ENCODE peak calls at places on chromosomes 11 and 22, in ten cellular contexts. C is psoas muscle, I is cardiac muscle cell, V is neural progenitor cell, Q is PC-3, N is uterus, Y is lung, K is stomach, J is left ventricle myocardium inferior, G is fibroblast of mammary gland. S is an unnamed sample.

GRCh38 chr11:3826721-3827120 is 14.0 kb downstream of the RHOG start:
- DNase-seq in N (no peak), V (peak), I (no peak), G (no peak), K (no peak), J (no peak), Y (no peak), Q (no peak), C (no peak), S (no peak)

GRCh38 chr11:110279881-110280280 is 16.5 kb downstream of the RDX start:
- DNase-seq in N (no peak), Q (no peak), G (no peak), V (no peak), J (no peak), K (no peak), C (no peak), Y (no peak), I (no peak), S (no peak)

GRCh38 chr11:15645201-15645600 is 530.5 kb downstream of the INSC start:
- DNase-seq in K (no peak), Q (no peak), J (no peak), N (no peak), V (no peak), Y (no peak), G (no peak), I (no peak), C (no peak), S (no peak)

GRCh38 chr11:64566915-64567882 is 23.8 kb upstream of the SLC22A12 start:
- DNase-seq in K (no peak), J (no peak), G (no peak), I (no peak), Y (no peak), V (peak), N (no peak), Q (no peak), C (no peak), S (no peak)

GRCh38 chr22:50316114-50317065 is 8.9 kb upstream of the PLXNB2 start:
- DNase-seq in K (no peak), C (no peak), N (no peak), J (no peak), I (no peak), V (no peak), G (no peak), Y (no peak), Q (no peak), S (no peak)

GRCh38 chr22:46193898-46194310 is 43.6 kb downstream of the PPARA start:
- DNase-seq in Q (no peak), C (no peak), J (no peak), N (no peak), I (peak), G (no peak), V (no peak), Y (no peak), K (no peak), S (no peak)

GRCh38 chr22:25110846-25111578 is 88.6 kb upstream of the CRYBB3 start:
- DNase-seq in G (peak), V (peak), Y (peak), J (peak), Q (peak), C (peak), I (peak), N (peak), K (peak), S (peak)

GRCh38 chr22:28043269-28043668 is 124.2 kb upstream of the PITPNB start:
- DNase-seq in N (no peak), V (no peak), Q (no peak), G (peak), C (no peak), Y (no peak), J (no peak), I (no peak), K (no peak), S (no peak)

GRCh38 chr11:2115308-2115707 is 23.9 kb downstream of the IGF2 start:
- DNase-seq in Q (no peak), N (no peak), Y (no peak), G (no peak), K (no peak), C (no peak), I (no peak), J (no peak), V (no peak), S (no peak)
- TF ChIP-seq CTCF in Q (no peak), N (no peak), Y (no peak), G (no peak), K (no peak), C (no peak), I (no peak), J (no peak), V (no peak), S (no peak)

GRCh38 chr11:38824573-38824972 is 2226.5 kb upstream of the RAG2 start:
- DNase-seq in I (peak), G (no peak), J (no peak), C (no peak), Y (no peak), Q (peak), K (no peak), V (peak), N (no peak), S (no peak)
- TF ChIP-seq CTCF in I (peak), G (no peak), J (no peak), C (no peak), Y (no peak), Q (peak), K (no peak), V (peak), N (no peak), S (peak)

DNA sequence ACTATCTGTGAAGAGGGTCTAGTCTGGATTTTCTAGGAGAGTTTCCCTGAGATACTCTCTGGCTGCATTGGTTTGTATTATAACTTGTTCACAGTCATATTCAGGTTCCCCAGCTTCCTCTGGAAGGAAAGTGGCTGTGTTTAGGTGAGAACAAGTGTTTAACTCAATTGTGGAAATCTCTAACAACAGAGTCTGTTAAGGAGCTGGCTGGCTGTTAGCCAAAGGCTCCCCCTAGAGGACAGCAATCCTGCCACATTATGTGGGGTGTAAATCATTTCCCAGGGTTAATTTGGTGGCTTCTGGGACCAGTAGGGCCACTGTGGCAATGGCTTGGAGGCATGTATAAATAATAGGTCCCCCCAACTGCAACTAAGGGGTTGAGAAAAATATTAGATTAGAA is 18.4 kb downstream of the MS4A6E start:
- DNase-seq in V (peak), C (no peak), K (peak), J (no peak), N (no peak), G (no peak), I (peak), Q (peak), Y (no peak), S (no peak)
- TF ChIP-seq CTCF in V (peak), C (peak), K (no peak), J (peak), N (no peak), G (peak), I (peak), Q (peak), Y (peak), S (peak)

GRCh38 chr11:120658071-120658423 is 146.5 kb downstream of the GRIK4 start:
- DNase-seq in Y (no peak), J (no peak), C (no peak), I (no peak), N (no peak), G (no peak), K (no peak), V (no peak), Q (no peak), S (no peak)
- TF ChIP-seq CTCF in Y (no peak), J (no peak), C (no peak), I (no peak), N (no peak), G (no peak), K (no peak), V (no peak), Q (no peak), S (no peak)

GRCh38 chr11:60915250-60915914 is 1.4 kb downstream of the TMEM109 start:
- DNase-seq in Q (peak), K (peak), C (peak), Y (peak), G (peak), J (peak), I (peak), V (peak), N (no peak), S (no peak)
- TF ChIP-seq CTCF in Q (peak), K (no peak), C (peak), Y (peak), G (peak), J (peak), I (peak), V (peak), N (peak), S (peak)

DNA sequence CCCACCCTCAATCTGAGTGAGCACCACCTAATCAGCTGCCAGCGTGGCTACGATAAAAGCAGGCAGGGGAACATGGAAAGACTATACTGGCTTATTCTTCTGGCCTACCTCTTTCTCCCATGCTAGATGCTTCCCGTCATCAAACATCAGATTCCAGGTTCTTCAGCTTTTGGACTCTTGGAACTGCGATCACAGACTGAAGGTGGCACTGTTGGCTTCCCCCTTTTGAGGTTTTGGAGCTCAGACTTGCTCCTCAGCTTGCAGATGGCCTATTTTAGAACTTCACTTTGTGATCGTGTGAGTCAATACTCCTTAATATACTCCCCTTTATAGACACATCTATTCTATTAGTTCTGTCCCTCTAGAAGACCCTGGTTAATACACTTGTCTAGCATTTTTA is 543.7 kb upstream of the RAG2 start:
- DNase-seq in C (no peak), J (no peak), Q (peak), I (peak), Y (no peak), K (no peak), N (no peak), G (no peak), V (no peak), S (no peak)
- TF ChIP-seq CTCF in C (no peak), J (no peak), Q (peak), I (no peak), Y (no peak), K (no peak), N (no peak), G (no peak), V (peak), S (no peak)

GRCh38 chr11:11171854-11172253 is 181.2 kb downstream of the CSNK2A3 start:
- DNase-seq in V (no peak), Y (no peak), N (no peak), I (peak), J (no peak), G (no peak), C (no peak), Q (no peak), K (no peak), S (no peak)
- TF ChIP-seq CTCF in V (no peak), Y (no peak), N (no peak), I (no peak), J (no peak), G (no peak), C (no peak), Q (no peak), K (no peak), S (no peak)

GRCh38 chr11:45850446-45850845 is 3.2 kb downstream of the CRY2 start:
- DNase-seq in G (peak), I (peak), J (no peak), Y (no peak), Q (no peak), N (no peak), C (no peak), K (no peak), V (no peak), S (no peak)

GRCh38 chr11:45846174-45846675 is 1.1 kb upstream of the CRY2 start:
- DNase-seq in G (no peak), J (no peak), K (no peak), N (no peak), Q (no peak), V (no peak), C (no peak), Y (no peak), I (no peak), S (no peak)

GRCh38 chr11:45846974-45847907 is at the start of gene CRY2:
- DNase-seq in Q (peak), K (peak), Y (peak), I (peak), V (peak), C (peak), J (peak), N (peak), G (peak), S (peak)

GRCh38 chr11:45848654-45849081 is 1.4 kb downstream of the CRY2 start:
- DNase-seq in Q (peak), J (no peak), C (no peak), V (no peak), N (no peak), G (no peak), Y (peak), K (peak), I (no peak), S (no peak)

GRCh38 chr11:45847908-45848316 is 637 bp downstream of the CRY2 start:
- DNase-seq in I (peak), Y (peak), Q (peak), J (peak), N (no peak), V (peak), K (peak), G (peak), C (peak), S (peak)
- TF ChIP-seq CTCF in I (peak), Y (no peak), Q (no peak), J (peak), N (no peak), V (no peak), K (no peak), G (peak), C (peak), S (no peak)